ENCODE peak calls at places on chromosomes 5 and 9, in six cellular contexts. H is A549; K is activated CD4-positive, alpha-beta T cell treated with anti-CD3 and anti-CD28 coated beads for 1 hour; J is left kidney; V is OCI-LY7; E is activated CD4-positive, CD25-positive, alpha-beta regulatory T cell. B is an unnamed sample.

GRCh38 chr9:70551391-70551790 is 136.9 kb upstream of the KLF9 start:
- DNase-seq in E (no peak), K (no peak), H (no peak), V (no peak), J (no peak), B (peak; percentile 66)

GRCh38 chr5:179805070-179805528 is 1.6 kb downstream of the MGAT4B start:
- DNase-seq in E (no peak), J (no peak), V (no peak), H (no peak), K (no peak), B (no peak)

GRCh38 chr9:93467062-93467416 is 13.7 kb upstream of the FAM120AOS start:
- DNase-seq in H (no peak), J (no peak), K (no peak), V (no peak), E (no peak), B (no peak)

GRCh38 chr9:131525643-131526565 is 5.2 kb downstream of the UCK1 start:
- DNase-seq in V (no peak), H (no peak), E (no peak), J (no peak), K (no peak), B (no peak)

GRCh38 chr5:59020611-59021285 is 437.9 kb downstream of the RAB3C start:
- DNase-seq in J (peak; percentile 51), H (no peak), E (no peak), V (no peak), K (no peak), B (no peak)

GRCh38 chr5:142881727-142882126 is 111.5 kb downstream of the ARHGAP26 start:
- DNase-seq in E (no peak), K (no peak), V (no peak), H (no peak), J (no peak), B (no peak)

GRCh38 chr5:171427318-171428167 is 8.1 kb downstream of the FGF18 start:
- DNase-seq in H (no peak), K (no peak), V (no peak), J (no peak), E (no peak), B (no peak)

GRCh38 chr9:123712399-123712798 is 217.5 kb downstream of the DENND1A start:
- DNase-seq in J (no peak), H (no peak), E (no peak), K (no peak), V (no peak), B (no peak)

GRCh38 chr9:72592501-72593403 is 71.3 kb downstream of the TMC1 start:
- DNase-seq in H (peak; percentile 38), E (no peak), K (no peak), J (peak; percentile 81), V (peak; percentile 52), B (peak; percentile 61)